ENCODE peak calls at places on chromosomes 11 and 22, in six cellular contexts. R is GM12878, Z is GM10248, B is AG09319, C is lower leg skin, E is body of pancreas. W is an unnamed sample.

GRCh38 chr11:62854825-62855570 is 15.6 kb upstream of the WDR74 start:
- DNase-seq in E (no peak), B (no peak), C (no peak), Z (no peak), R (no peak), W (no peak)

GRCh38 chr11:113888848-113889247 is 13.5 kb upstream of the USP28 start:
- DNase-seq in E (no peak), B (no peak), C (no peak), R (no peak), Z (no peak), W (no peak)

GRCh38 chr11:69919659-69920499 is 100.7 kb upstream of the FGF3 start:
- DNase-seq in R (no peak), Z (no peak), C (peak), E (no peak), B (no peak), W (no peak)

GRCh38 chr11:69215216-69215615 is 59.5 kb downstream of the SMIM38 start:
- DNase-seq in C (peak), B (no peak), R (no peak), Z (no peak), E (peak), W (no peak)

GRCh38 chr11:2428322-2428795 is 16.0 kb downstream of the TRPM5 start:
- DNase-seq in E (peak), Z (peak), R (no peak), C (peak), B (peak), W (no peak)

GRCh38 chr11:100010393-100010792 is 676.7 kb upstream of the ARHGAP42 start:
- DNase-seq in E (no peak), B (no peak), R (no peak), Z (no peak), C (no peak), W (no peak)

GRCh38 chr22:32579533-32580220 is 105.1 kb downstream of the FBXO7 start:
- DNase-seq in Z (no peak), R (no peak), C (peak), E (no peak), B (peak), W (no peak)

GRCh38 chr11:17828311-17828751 is 93.8 kb downstream of the KCNC1 start:
- DNase-seq in B (no peak), R (no peak), C (no peak), Z (no peak), E (no peak), W (no peak)

GRCh38 chr11:60786811-60787567 is 1.9 kb downstream of the MS4A10 start:
- DNase-seq in C (no peak), Z (no peak), E (peak), B (no peak), R (no peak), W (no peak)

GRCh38 chr11:3225159-3225758 is 6.6 kb upstream of the MRGPRG start:
- DNase-seq in B (no peak), E (no peak), R (no peak), Z (peak), C (peak), W (no peak)

GRCh38 chr11:68354181-68354872 is 41.9 kb downstream of the LRP5 start:
- DNase-seq in E (peak), B (peak), R (no peak), C (peak), Z (no peak), W (peak)

GRCh38 chr11:59174664-59175033 is 2.7 kb downstream of the DTX4 start:
- DNase-seq in E (no peak), Z (no peak), B (no peak), R (no peak), C (no peak), W (peak)

GRCh38 chr11:134032031-134032430 is 36.8 kb upstream of the JAM3 start:
- DNase-seq in R (no peak), E (no peak), B (no peak), Z (no peak), C (no peak), W (no peak)

GRCh38 chr11:68206211-68206610 is 6.9 kb downstream of the KMT5B start:
- DNase-seq in E (no peak), R (no peak), Z (peak), C (no peak), B (no peak), W (no peak)

DNA sequence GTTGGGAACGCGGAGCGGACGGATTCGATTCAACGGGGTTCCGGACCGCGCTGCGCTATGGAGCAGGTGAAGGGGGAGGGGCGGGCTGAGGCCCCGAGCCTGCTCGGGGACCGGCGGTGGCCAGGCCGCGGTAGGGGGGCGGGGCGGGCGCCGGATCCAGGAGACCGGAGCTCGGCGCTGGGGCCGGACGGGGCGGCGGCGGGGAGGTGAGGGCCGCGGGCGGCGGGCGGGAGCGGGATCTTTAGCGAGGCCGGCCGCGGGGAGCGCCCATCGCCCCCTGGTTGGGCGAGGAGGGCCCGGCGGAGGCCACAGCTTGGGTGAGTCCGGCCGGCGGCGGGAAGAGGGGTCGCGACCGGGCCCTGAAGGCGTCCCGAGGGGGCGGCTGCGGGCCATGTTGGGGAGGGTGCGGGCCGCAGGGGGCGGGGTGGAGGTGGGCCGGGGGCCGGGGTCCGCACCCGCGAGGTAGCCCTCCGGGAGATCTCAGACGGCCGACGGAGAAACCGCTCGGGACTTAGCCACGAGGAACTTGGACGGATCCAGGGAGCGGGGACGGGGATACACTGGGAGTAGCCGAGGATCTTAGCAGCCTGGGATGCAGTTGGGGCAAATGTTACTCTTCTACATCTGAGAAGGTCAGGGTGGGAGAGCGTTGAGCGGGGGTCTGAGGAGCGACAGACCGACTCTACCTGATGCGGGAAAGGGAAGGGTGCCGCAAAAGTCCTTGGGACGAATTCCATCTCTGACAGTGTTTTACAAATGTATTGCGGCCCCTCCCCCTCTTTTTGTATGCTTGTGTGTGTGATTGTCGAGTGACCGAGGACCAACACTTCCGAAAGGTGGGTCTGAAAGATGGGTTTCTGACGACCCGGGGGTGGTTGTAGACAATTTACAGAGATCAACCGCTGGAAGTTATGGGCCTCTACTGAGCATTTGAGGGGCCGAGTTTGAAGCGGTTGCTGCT is 514 bp downstream of the STIP1 start:
- DNase-seq in B (no peak), C (no peak), R (no peak), Z (peak), E (no peak), W (no peak)
- TF ChIP-seq CTCF in B (no peak), C (no peak), R (no peak), Z (peak), E (no peak), W (no peak)

GRCh38 chr11:11624926-11625325 is 3.1 kb upstream of the GALNT18 start:
- DNase-seq in Z (no peak), E (no peak), B (no peak), R (no peak), C (no peak), W (no peak)
- TF ChIP-seq CTCF in Z (no peak), E (no peak), B (no peak), R (no peak), C (no peak), W (no peak)

GRCh38 chr11:22787565-22788162 is 41.9 kb downstream of the SVIP start:
- DNase-seq in Z (peak), R (no peak), B (no peak), C (no peak), E (peak), W (peak)
- TF ChIP-seq CTCF in Z (peak), R (peak), B (peak), C (no peak), E (peak), W (peak)

GRCh38 chr11:6297831-6298230 is 22.5 kb downstream of the CAVIN3 start:
- DNase-seq in C (no peak), B (no peak), R (no peak), Z (no peak), E (no peak), W (no peak)
- TF ChIP-seq CTCF in C (no peak), B (peak), R (peak), Z (peak), E (peak), W (peak)

DNA sequence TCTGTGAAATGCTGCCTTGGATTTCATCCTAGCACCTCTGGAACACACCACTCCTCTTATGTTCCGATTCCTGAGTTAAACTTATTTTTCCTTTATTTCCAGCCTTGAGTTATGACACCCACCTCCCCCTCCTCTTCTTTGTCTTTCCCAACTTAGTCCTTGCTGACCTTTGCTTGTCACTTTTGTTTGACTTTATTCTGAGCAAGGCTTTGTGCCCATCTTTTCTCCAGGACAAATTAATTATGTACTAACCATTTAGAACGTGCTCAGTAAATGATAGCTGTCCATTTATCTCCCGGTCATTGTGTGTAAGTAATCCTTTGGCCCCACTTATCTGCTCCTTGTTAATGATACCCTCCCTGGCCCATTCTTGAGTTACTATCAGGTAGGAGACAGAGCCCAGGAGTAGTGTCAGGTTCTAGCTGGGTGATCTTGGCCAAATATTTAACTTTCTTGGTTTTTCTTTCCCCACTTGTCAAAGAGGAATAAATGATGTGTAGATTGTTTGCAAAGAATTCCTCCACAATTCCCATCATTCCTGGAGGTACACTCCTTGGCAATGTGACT is 44.2 kb downstream of the EXPH5 start:
- DNase-seq in Z (no peak), B (no peak), C (no peak), E (no peak), R (no peak), W (no peak)
- TF ChIP-seq CTCF in Z (no peak), B (no peak), C (no peak), E (no peak), R (no peak), W (no peak)

DNA sequence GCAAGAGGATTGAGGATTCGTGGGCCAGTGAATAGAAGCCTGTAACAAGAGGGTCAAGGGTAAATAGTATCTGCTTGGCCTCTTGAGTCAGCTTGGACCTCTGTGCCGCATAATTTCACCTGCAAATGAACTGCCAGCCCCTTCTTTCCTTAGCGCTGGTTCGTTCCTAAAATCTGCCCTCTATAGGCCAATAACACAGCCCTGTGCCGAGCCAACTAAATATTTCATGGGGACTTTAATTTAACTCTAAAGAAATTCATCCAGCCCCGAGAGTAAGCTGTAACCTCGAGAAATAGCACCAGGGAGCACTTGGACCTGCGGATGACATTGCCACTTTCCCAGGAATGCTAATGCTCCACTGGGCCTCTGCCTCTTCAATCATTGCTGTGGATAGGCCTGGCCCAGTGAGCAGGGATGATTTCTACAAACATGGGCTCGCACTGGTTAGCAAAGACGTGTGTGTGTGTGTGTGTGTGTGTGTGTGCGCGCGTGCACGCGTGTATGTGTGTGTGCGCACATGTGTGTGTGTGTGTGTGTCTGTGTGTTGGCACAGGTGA is 95.3 kb upstream of the TBCEL start:
- DNase-seq in B (no peak), C (no peak), R (no peak), Z (no peak), E (no peak), W (no peak)
- TF ChIP-seq CTCF in B (no peak), C (no peak), R (no peak), Z (no peak), E (no peak), W (no peak)

GRCh38 chr22:31495343-31495742 is 993 bp upstream of the SFI1 start:
- DNase-seq in Z (no peak), B (no peak), E (no peak), C (no peak), R (no peak), W (no peak)
- TF ChIP-seq CTCF in Z (no peak), B (no peak), E (no peak), C (no peak), R (no peak), W (no peak)

GRCh38 chr11:131978351-131978750 is 607.9 kb downstream of the NTM start:
- DNase-seq in C (no peak), B (no peak), R (no peak), Z (no peak), E (no peak), W (no peak)
- TF ChIP-seq CTCF in C (no peak), B (no peak), R (no peak), Z (no peak), E (no peak), W (no peak)